ENCODE peak calls at places on chromosome 16, in four cellular contexts. S is K562, N is A549, H is HepG2. D is an unnamed sample.

GRCh38 chr16:53745753-53746258 is 41.9 kb downstream of the FTO start:
- DNase-seq in S (peak; percentile 17), N (no peak), H (no peak), D (peak; percentile 62)

GRCh38 chr16:14024300-14024699 is 46.8 kb upstream of the MRTFB start:
- DNase-seq in S (no peak), N (no peak), H (no peak), D (no peak)

GRCh38 chr16:30715777-30716445 is 16.9 kb downstream of the SRCAP start:
- DNase-seq in S (no peak), N (no peak), H (no peak), D (peak; percentile 36)

GRCh38 chr16:14600164-14600563 is 29.9 kb downstream of the PARN start:
- DNase-seq in S (peak; percentile 48), N (peak; percentile 51), H (peak; percentile 23), D (peak; percentile 41)

GRCh38 chr16:8505327-8505991 is 84.9 kb downstream of the TMEM114 start:
- DNase-seq in S (no peak), N (no peak), H (no peak), D (no peak)

GRCh38 chr16:70665806-70666735 is 19.7 kb downstream of the IL34 start:
- DNase-seq in S (no peak), N (no peak), H (no peak), D (no peak)

GRCh38 chr16:85613609-85614337 is 651 bp downstream of the GSE1 start:
- DNase-seq in S (peak; percentile 64), N (peak; percentile 42), H (peak; percentile 46), D (no peak)

GRCh38 chr16:24116371-24116770 is 139.8 kb upstream of the CACNG3 start:
- DNase-seq in S (peak; percentile 66), N (no peak), H (no peak), D (no peak)

GRCh38 chr16:73080931-73081330 is 33.0 kb upstream of the ZFHX3 start:
- DNase-seq in S (no peak), N (no peak), H (no peak), D (no peak)

GRCh38 chr16:23254338-23254737 is 47.8 kb upstream of the SCNN1B start:
- DNase-seq in S (peak; percentile 13), N (no peak), H (no peak), D (peak; percentile 48)

GRCh38 chr16:46896314-46896968 is 12.3 kb downstream of the GPT2 start:
- DNase-seq in S (no peak), N (no peak), H (no peak), D (peak; percentile 29)

GRCh38 chr16:85759631-85760419 is 8.9 kb upstream of the C16orf74 start:
- DNase-seq in S (peak; percentile 57), N (peak; percentile 55), H (no peak), D (no peak)

GRCh38 chr16:46857261-46857962 is 26.4 kb upstream of the C16orf87 start:
- DNase-seq in S (peak; percentile 31), N (peak; percentile 55), H (peak; percentile 65), D (peak; percentile 82)

GRCh38 chr16:73047536-73048291 is at the start of gene ZFHX3:
- DNase-seq in S (no peak), N (no peak), H (peak; percentile 76), D (peak; percentile 49)

DNA sequence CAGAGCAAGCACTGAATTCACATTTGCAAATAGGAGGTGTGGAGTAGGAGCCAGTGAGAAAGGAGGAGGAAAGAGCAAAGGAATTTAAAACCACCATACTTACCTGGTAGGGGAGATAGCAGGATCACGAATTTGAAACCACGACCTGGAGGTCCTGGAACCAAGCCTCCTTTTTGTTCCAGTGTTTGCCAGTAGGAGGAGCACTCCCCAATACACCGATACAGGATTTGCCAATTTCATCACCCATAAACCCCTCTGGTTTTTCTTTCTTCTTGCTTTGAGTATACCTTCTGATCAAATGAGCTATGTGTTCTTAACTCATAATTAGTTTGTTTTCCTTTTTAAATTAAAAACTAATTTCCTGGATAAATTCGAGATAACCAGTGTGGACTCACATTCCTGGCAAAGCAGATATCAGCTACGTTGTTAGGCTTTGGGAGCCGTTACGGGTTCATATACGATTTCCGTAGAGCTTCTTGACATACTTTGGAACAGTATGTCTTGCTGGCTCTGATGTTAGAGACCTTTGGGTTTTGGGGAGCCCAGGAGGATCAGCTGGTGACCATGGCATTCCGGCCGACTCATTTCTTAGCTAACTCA is 22.7 kb downstream of the BCO1 start:
- DNase-seq in S (peak; percentile 80), N (peak; percentile 52), H (peak; percentile 36), D (no peak)
- TF ChIP-seq MAZ in S (no peak), N (no peak), H (no peak), D (no peak)

GRCh38 chr16:52499061-52499460 is 47.9 kb downstream of the TOX3 start:
- DNase-seq in S (no peak), N (no peak), H (no peak), D (no peak)

GRCh38 chr16:52500963-52501362 is 46.0 kb downstream of the TOX3 start:
- DNase-seq in S (no peak), N (no peak), H (no peak), D (no peak)

GRCh38 chr16:52497067-52497816 is 49.7 kb downstream of the TOX3 start:
- DNase-seq in S (no peak), N (no peak), H (peak; percentile 71), D (no peak)

GRCh38 chr16:52496051-52496876 is 50.7 kb downstream of the TOX3 start:
- DNase-seq in S (no peak), N (no peak), H (peak; percentile 97), D (no peak)

DNA sequence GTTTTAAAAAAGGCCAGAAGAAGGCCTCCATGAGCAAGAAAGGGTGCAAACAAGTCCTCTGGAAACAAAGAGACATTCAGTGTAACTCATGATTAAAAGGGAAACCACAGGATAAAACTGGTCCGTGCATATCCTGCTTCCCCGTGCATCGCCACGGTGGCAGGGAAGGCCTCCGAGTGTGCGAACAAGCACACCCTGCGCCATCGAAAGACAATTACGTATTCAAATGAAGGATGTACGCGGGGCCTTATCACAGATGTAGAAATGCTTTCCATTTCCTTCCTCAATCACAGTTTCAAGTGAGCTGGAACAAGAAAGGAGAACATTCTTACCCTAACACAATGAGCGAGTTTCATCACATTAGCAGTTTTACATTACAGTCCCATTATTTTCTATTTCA is 48.3 kb downstream of the TOX3 start:
- DNase-seq in S (no peak), N (no peak), H (no peak), D (no peak)
- TF ChIP-seq SMC3 in S (no peak), N (no peak), H (no peak), D (no peak)

GRCh38 chr16:35142147-35142808 is 1682.9 kb downstream of the TP53TG3F start:
- DNase-seq in S (no peak), N (no peak), H (no peak), D (no peak)
- TF ChIP-seq MAZ in S (no peak), N (no peak), H (no peak), D (no peak)

DNA sequence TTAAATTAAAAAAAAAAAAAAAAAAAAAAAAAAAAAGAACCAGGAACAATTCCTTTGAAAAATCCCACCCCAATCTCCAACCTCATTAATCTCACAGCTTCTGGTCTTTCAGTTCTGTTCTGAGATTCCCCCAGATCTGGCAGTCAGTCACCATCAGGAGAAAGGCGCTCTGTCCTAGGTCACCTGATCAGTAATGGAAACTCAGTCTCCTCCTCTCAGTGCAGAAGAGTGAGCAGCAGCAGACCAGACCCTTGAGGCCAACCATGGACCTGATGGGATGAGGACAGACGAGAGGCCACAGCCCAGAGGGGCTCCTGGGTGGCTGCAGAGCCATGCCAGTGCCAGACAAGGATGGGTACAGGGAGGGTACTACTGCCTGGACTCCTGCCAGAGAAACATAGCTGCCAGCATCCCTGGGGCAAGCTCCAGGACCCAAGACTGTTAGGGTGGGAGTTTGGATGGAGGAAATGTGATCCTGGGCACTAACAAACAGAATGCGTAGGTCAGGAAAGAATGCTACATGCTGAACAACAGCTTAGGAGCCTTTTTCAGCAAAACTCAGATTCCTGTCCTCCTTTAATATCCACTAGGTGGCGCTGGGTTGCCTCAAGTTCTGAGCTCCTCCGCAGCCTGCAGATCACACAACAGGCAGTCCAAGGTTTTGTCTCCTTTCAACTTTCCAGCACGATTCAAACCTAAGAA is 28.7 kb downstream of the MPG start:
- DNase-seq in S (peak; percentile 61), N (peak; percentile 71), H (peak; percentile 66), D (peak; percentile 84)
- TF ChIP-seq SMC3 in S (peak; percentile 92), N (peak; percentile 80), H (peak; percentile 84), D (peak; percentile 83)

GRCh38 chr16:88914750-88915368 is 48.4 kb upstream of the PABPN1L start:
- DNase-seq in S (no peak), N (no peak), H (no peak), D (peak; percentile 25)
- TF ChIP-seq MAZ in S (no peak), N (no peak), H (no peak), D (no peak)

GRCh38 chr16:25260416-25260815 is 2.8 kb upstream of the ZKSCAN2 start:
- DNase-seq in S (no peak), N (no peak), H (no peak), D (peak; percentile 34)

GRCh38 chr16:25257504-25257955 is at the start of gene ZKSCAN2:
- DNase-seq in S (peak; percentile 94), N (peak; percentile 74), H (peak; percentile 88), D (peak; percentile 86)

GRCh38 chr16:25257956-25258855 is 561 bp upstream of the ZKSCAN2 start:
- DNase-seq in S (peak; percentile 82), N (peak; percentile 82), H (peak; percentile 92), D (peak; percentile 87)

GRCh38 chr16:25258856-25259179 is 1.2 kb upstream of the ZKSCAN2 start:
- DNase-seq in S (no peak), N (no peak), H (no peak), D (no peak)

GRCh38 chr16:25256821-25257503 is 683 bp downstream of the ZKSCAN2 start:
- DNase-seq in S (peak; percentile 39), N (peak; percentile 31), H (peak; percentile 40), D (peak; percentile 15)
- TF ChIP-seq SMC3 in S (no peak), N (no peak), H (no peak), D (no peak)

GRCh38 chr16:9533042-9533441 is 441.6 kb downstream of the HAPSTR1 start:
- DNase-seq in S (no peak), N (no peak), H (no peak), D (no peak)

GRCh38 chr16:9539346-9539745 is 447.9 kb downstream of the HAPSTR1 start:
- DNase-seq in S (no peak), N (no peak), H (no peak), D (no peak)

GRCh38 chr16:9536905-9537304 is 445.5 kb downstream of the HAPSTR1 start:
- DNase-seq in S (no peak), N (no peak), H (no peak), D (no peak)

DNA sequence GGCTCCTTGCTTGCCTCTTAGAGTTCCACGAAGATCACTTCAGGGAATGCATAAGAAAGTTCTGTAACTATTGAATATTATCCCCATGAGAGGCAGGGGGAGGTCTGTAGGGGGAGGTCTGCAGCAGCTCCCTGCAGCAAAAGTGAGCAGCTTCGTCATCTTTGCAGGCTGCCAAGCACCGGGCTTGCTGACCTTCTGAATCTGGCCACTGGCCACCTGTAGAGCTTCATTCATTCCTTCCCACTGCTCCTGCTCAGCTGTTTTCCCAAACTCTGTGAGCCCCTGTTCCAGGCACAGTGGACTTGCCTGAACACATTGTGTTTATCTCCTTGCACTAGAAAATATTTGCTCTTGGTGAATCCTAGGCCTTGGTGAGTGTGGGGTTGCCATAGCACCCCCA is 443.3 kb downstream of the HAPSTR1 start:
- DNase-seq in S (no peak), N (no peak), H (no peak), D (no peak)
- TF ChIP-seq MAZ in S (no peak), N (no peak), H (no peak), D (no peak)

DNA sequence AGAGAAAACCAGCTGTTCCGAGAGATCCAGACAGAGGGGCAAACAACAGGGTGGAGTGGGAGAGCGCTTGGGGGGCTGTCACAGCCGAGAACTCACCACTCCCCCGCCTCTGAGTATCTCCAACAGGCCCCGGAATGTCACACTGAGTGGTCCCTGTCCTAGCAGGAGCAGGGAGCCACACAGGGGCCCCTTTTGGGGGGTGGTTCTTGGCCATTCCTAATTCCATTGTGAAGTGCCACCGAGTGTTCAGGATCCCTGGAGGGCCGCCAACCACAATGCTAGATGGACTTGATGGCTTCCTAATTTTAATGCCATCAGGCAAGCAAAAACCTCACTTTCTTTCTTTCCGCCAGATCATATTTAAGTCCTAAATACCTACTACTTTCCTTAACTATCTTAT is 16.8 kb downstream of the ABCA3 start:
- DNase-seq in S (no peak), N (no peak), H (no peak), D (no peak)
- TF ChIP-seq SMC3 in S (no peak), N (no peak), H (no peak), D (no peak)